ENCODE peak calls at places on chromosomes 13 and 19, in four cellular contexts. Z is stomach, N is transverse colon, B is fibroblast of lung. L is an unnamed sample.

GRCh38 chr13:98482476-98483444 is 94.1 kb downstream of the STK24 start:
- DNase-seq in Z (peak; percentile 87), N (peak; percentile 71), B (peak; percentile 73), L (no peak)

GRCh38 chr19:33868821-33869412 is 72.2 kb downstream of the KCTD15 start:
- DNase-seq in Z (peak; percentile 35), N (peak; percentile 14), B (peak; percentile 3), L (no peak)

GRCh38 chr13:99496322-99497142 is 4.7 kb upstream of the TM9SF2 start:
- DNase-seq in Z (peak; percentile 81), N (peak; percentile 76), B (peak; percentile 28), L (no peak)

GRCh38 chr13:91426913-91427312 is 28.5 kb downstream of the GPC5 start:
- DNase-seq in Z (no peak), N (no peak), B (no peak), L (no peak)

GRCh38 chr19:3353493-3353892 is 12.9 kb upstream of the NFIC start:
- DNase-seq in Z (no peak), N (no peak), B (no peak), L (no peak)

GRCh38 chr19:801861-802496 is 4.7 kb downstream of the PTBP1 start:
- DNase-seq in Z (peak; percentile 60), N (no peak), B (peak; percentile 80), L (no peak)

GRCh38 chr13:22198001-22198400 is 527.1 kb downstream of the FGF9 start:
- DNase-seq in Z (peak; percentile 34), N (peak; percentile 23), B (no peak), L (no peak)

GRCh38 chr13:108897955-108898354 is 268.5 kb downstream of the MYO16 start:
- DNase-seq in Z (no peak), N (no peak), B (no peak), L (no peak)

GRCh38 chr13:21106089-21106488 is 44.7 kb upstream of the LATS2 start:
- DNase-seq in Z (no peak), N (no peak), B (peak; percentile 79), L (no peak)

GRCh38 chr13:51201886-51202285 is 20.3 kb upstream of the FAM124A start:
- DNase-seq in Z (no peak), N (no peak), B (no peak), L (no peak)

GRCh38 chr13:74288361-74288911 is 154.2 kb upstream of the KLF12 start:
- DNase-seq in Z (peak; percentile 33), N (peak; percentile 49), B (no peak), L (peak; percentile 18)

GRCh38 chr19:35533822-35534521 is 716 bp downstream of the GAPDHS start:
- DNase-seq in Z (peak; percentile 55), N (peak; percentile 49), B (peak; percentile 26), L (no peak)

GRCh38 chr19:40282920-40283319 is 2.2 kb downstream of the AKT2 start:
- DNase-seq in Z (no peak), N (no peak), B (peak; percentile 23), L (no peak)

GRCh38 chr19:5115771-5116202 is 146.9 kb downstream of the KDM4B start:
- DNase-seq in Z (no peak), N (no peak), B (peak; percentile 76), L (no peak)

GRCh38 chr19:5118026-5118425 is 149.1 kb downstream of the KDM4B start:
- DNase-seq in Z (no peak), N (no peak), B (no peak), L (no peak)

GRCh38 chr19:5119297-5119998 is 150.5 kb downstream of the KDM4B start:
- DNase-seq in Z (no peak), N (no peak), B (no peak), L (no peak)

GRCh38 chr19:5116292-5116691 is 147.4 kb downstream of the KDM4B start:
- DNase-seq in Z (no peak), N (no peak), B (no peak), L (no peak)

DNA sequence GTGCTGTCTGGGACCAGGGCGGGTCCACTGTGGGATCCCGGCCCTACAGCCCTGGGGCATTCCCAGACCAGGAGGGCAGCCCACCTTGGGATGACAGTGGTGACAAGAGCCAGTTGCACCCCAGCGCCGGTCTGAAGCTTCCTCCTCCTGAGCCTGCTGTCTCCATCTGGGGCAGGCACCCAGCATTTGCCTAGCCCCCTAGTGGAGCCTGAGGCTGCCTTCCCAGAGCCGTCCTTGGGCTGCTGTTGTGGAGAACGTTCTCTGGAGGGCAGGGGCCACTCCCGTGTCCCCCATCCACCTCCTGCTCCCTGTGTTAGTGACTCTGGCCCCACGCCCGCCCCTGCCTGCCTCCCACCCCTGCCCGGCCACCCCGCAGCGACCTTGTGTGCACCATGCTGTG is 148.5 kb downstream of the KDM4B start:
- DNase-seq in Z (no peak), N (no peak), B (no peak), L (no peak)
- TF ChIP-seq CTCF in Z (no peak), N (no peak), B (no peak), L (no peak)

GRCh38 chr19:16327131-16327450 is 2.5 kb downstream of the KLF2 start:
- DNase-seq in Z (no peak), N (no peak), B (no peak), L (no peak)

GRCh38 chr19:16327911-16328823 is 3.5 kb downstream of the KLF2 start:
- DNase-seq in Z (peak; percentile 73), N (peak; percentile 75), B (peak; percentile 41), L (no peak)

GRCh38 chr19:16330368-16330801 is 5.8 kb downstream of the KLF2 start:
- DNase-seq in Z (peak; percentile 88), N (peak; percentile 83), B (peak; percentile 90), L (no peak)

GRCh38 chr19:16327501-16327900 is 2.9 kb downstream of the KLF2 start:
- DNase-seq in Z (no peak), N (peak; percentile 39), B (no peak), L (no peak)

GRCh38 chr19:16328824-16329482 is 4.3 kb downstream of the KLF2 start:
- DNase-seq in Z (no peak), N (no peak), B (no peak), L (no peak)
- TF ChIP-seq CTCF in Z (no peak), N (no peak), B (no peak), L (no peak)

GRCh38 chr13:49853535-49853934 is 61.1 kb upstream of the KPNA3 start:
- DNase-seq in Z (no peak), N (no peak), B (no peak), L (no peak)

GRCh38 chr13:49855930-49856329 is 63.4 kb upstream of the KPNA3 start:
- DNase-seq in Z (no peak), N (no peak), B (no peak), L (no peak)

GRCh38 chr13:49859568-49859967 is 67.1 kb upstream of the KPNA3 start:
- DNase-seq in Z (no peak), N (peak; percentile 11), B (peak; percentile 98), L (no peak)

GRCh38 chr13:49858183-49858856 is 65.8 kb upstream of the KPNA3 start:
- DNase-seq in Z (no peak), N (peak; percentile 10), B (peak; percentile 99), L (no peak)
- TF ChIP-seq CTCF in Z (no peak), N (no peak), B (no peak), L (no peak)

GRCh38 chr19:12047868-12048267 is 4.9 kb downstream of the ZNF878 start:
- DNase-seq in Z (no peak), N (no peak), B (no peak), L (no peak)

GRCh38 chr19:12055784-12056183 is 3.0 kb upstream of the ZNF878 start:
- DNase-seq in Z (no peak), N (no peak), B (no peak), L (no peak)

GRCh38 chr19:12052057-12052570 is 647 bp downstream of the ZNF878 start:
- DNase-seq in Z (no peak), N (no peak), B (peak; percentile 23), L (no peak)

GRCh38 chr19:12052571-12053169 is at the start of gene ZNF878:
- DNase-seq in Z (peak; percentile 95), N (peak; percentile 93), B (peak; percentile 86), L (peak; percentile 95)
- TF ChIP-seq CTCF in Z (no peak), N (no peak), B (peak; percentile 15), L (no peak)

GRCh38 chr19:18206018-18206417 is 2.2 kb upstream of the RAB3A start:
- DNase-seq in Z (no peak), N (no peak), B (no peak), L (no peak)

GRCh38 chr19:18211683-18212082 is 7.8 kb upstream of the RAB3A start:
- DNase-seq in Z (no peak), N (no peak), B (no peak), L (no peak)

GRCh38 chr19:18205180-18205915 is 1.5 kb upstream of the RAB3A start:
- DNase-seq in Z (peak; percentile 73), N (peak; percentile 82), B (peak; percentile 74), L (peak; percentile 64)

GRCh38 chr19:18204394-18205179 is 745 bp upstream of the RAB3A start:
- DNase-seq in Z (peak; percentile 52), N (peak; percentile 73), B (no peak), L (peak; percentile 73)

DNA sequence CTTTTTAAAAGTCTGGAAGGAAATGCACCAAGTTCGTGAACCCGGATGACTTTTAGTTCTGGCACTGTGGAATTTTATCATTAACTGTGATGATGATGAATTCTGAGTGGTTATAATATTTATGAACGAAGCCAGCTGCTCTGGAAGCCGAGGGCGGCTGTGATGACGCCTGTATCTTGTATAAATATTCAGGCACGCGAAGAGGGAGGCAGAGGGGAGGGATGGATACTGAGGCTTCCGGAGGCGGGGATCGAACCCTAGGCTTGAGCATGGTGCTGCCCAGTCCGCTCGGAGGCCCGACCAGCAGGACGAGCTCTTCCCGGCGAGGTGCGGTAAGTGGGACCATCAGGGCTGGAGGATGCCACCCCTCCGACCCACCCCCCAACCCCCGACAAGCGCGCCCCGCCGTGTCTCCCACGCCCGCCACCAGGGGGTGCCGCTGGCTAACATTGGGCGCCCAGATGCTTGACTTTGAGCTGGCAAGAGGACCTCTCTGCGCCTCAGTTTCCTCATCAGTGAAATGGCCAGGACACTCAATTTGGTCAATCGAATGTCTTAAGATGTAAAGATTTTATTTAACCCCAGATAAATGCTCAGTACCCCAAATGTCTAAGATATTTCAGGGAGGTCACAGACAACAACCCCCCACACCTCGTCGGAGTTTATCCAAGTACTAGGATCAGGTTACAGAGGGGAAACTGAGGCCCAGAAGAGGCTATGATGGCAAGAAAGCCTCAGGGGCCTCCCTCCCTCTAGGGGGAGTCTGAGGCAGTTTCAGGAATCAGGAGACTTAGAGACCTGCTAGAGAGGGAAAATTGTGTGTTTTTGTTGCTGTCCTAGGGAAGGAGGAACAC is 4.5 kb upstream of the RAB3A start:
- DNase-seq in Z (no peak), N (peak; percentile 38), B (peak; percentile 67), L (peak; percentile 65)
- TF ChIP-seq CTCF in Z (peak; percentile 25), N (peak; percentile 45), B (peak; percentile 40), L (peak; percentile 80)